ENCODE peak calls at places on chromosomes 2 and 18, in seven cellular contexts. T is lower lobe of right lung, B is body of pancreas, V is tibial nerve, O is heart left ventricle, K is coronary artery, N is A549. E is an unnamed sample.

GRCh38 chr2:147348886-147349285 is 495.9 kb upstream of the ACVR2A start:
- DNase-seq in T (no peak), B (no peak), V (no peak), O (no peak), K (no peak), N (no peak), E (no peak)

GRCh38 chr2:174001107-174001506 is 35.9 kb upstream of the SP3 start:
- DNase-seq in T (no peak), B (no peak), V (no peak), O (no peak), K (no peak), N (no peak), E (no peak)

GRCh38 chr18:52277785-52278184 is 62.2 kb upstream of the DCC start:
- DNase-seq in T (no peak), B (no peak), V (no peak), O (no peak), K (no peak), N (no peak), E (no peak)

GRCh38 chr2:163157891-163158511 is 319.4 kb upstream of the KCNH7 start:
- DNase-seq in T (no peak), B (no peak), V (no peak), O (no peak), K (no peak), N (no peak), E (no peak)

GRCh38 chr18:74468547-74469014 is 11.5 kb upstream of the DIPK1C start:
- DNase-seq in T (no peak), B (no peak), V (no peak), O (no peak), K (no peak), N (no peak), E (no peak)

GRCh38 chr18:79584491-79585394 is 94.9 kb upstream of the CTDP1 start:
- DNase-seq in T (peak), B (peak), V (peak), O (peak), K (peak), N (no peak), E (no peak)

GRCh38 chr2:195648780-195649179 is 8.2 kb upstream of the SLC39A10 start:
- DNase-seq in T (no peak), B (no peak), V (no peak), O (no peak), K (no peak), N (no peak), E (no peak)

GRCh38 chr2:31877008-31877407 is 133.8 kb downstream of the MEMO1 start:
- DNase-seq in T (no peak), B (no peak), V (no peak), O (no peak), K (no peak), N (no peak), E (no peak)

GRCh38 chr18:42807852-42808251 is 307.6 kb downstream of the RIT2 start:
- DNase-seq in T (no peak), B (no peak), V (no peak), O (no peak), K (no peak), N (no peak), E (no peak)

GRCh38 chr2:69997296-69998184 is 36.1 kb upstream of the ASPRV1 start:
- DNase-seq in T (peak), B (no peak), V (peak), O (no peak), K (no peak), N (peak), E (no peak)

GRCh38 chr2:36438454-36438977 is 82.9 kb downstream of the CRIM1 start:
- DNase-seq in T (no peak), B (no peak), V (no peak), O (no peak), K (no peak), N (peak), E (no peak)
- H3K27ac ChIP-seq in T (no peak), B (no peak), V (peak), O (peak), K (peak), N (peak), E (no peak)

DNA sequence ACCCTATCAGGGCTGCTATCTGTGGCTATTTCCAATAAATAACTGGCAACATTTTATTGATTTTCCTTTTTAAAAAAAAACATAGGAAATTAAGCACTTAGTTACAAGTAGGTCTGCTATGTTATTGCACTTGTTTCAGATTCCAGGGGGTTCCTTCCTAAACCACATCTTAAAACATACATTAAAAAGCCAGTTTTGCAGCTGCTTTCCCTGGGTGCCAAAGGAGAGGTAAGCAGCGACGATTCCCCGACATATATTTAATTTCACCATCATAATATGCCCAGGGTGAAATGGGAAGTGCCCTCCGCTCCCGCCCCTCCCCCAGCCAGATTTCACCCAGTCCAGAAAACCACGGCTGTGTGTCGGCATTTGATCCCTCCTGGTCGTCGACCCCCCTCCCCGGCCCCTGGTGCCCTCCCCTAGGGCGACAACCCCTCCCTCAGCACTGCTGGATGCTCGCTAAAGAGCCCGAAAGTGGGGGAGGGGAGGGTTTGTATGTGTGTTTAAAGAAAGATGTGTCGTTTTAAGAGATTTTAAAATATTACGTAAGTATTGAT is 3.1 kb upstream of the BCL11A start:
- DNase-seq in T (no peak), B (peak), V (no peak), O (no peak), K (no peak), N (no peak), E (no peak)
- H3K4me3 ChIP-seq in T (peak), B (no peak), V (peak), O (peak), K (peak), N (no peak), E (peak)

GRCh38 chr2:205352593-205352992 is 329.7 kb upstream of the NRP2 start:
- DNase-seq in T (no peak), B (no peak), V (no peak), O (no peak), K (no peak), N (no peak), E (no peak)

GRCh38 chr2:205361970-205362369 is 320.3 kb upstream of the NRP2 start:
- DNase-seq in T (no peak), B (no peak), V (no peak), O (no peak), K (no peak), N (no peak), E (no peak)

GRCh38 chr2:205357732-205358131 is 324.6 kb upstream of the NRP2 start:
- DNase-seq in T (no peak), B (no peak), V (no peak), O (no peak), K (no peak), N (no peak), E (no peak)

GRCh38 chr2:205361272-205361671 is 321.0 kb upstream of the NRP2 start:
- DNase-seq in T (no peak), B (no peak), V (no peak), O (no peak), K (no peak), N (no peak), E (no peak)

DNA sequence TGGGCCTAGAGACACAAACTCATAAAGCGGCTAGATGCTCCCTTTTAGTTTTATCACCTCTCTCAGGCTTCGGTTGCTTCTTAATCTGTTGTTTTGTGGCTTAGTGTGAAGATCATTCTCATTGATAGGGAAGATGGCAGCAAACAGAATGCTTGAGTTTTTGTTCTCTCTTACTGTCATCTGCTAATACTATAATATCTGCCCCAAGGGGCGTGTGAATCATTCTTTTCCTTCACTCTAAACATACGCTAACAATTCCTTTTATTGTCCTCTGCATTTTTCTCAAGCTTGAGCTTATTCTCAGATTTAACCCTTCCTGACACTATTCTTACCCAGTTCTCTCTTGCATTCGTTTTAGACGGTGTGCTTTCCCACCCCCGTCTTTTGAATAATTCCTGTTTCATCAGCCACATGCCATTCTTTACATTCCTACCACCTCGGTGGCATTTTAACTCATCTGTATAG is 323.9 kb upstream of the NRP2 start:
- DNase-seq in T (no peak), B (no peak), V (no peak), O (no peak), K (no peak), N (no peak), E (no peak)
- TF ChIP-seq CTCF in T (no peak), B (no peak), V (no peak), O (no peak), K (no peak), N (no peak), E (no peak)

GRCh38 chr2:45653125-45653524 is 1.6 kb downstream of the PRKCE start:
- DNase-seq in T (no peak), B (no peak), V (no peak), O (no peak), K (no peak), N (no peak), E (no peak)

GRCh38 chr2:45652090-45653050 is 895 bp downstream of the PRKCE start:
- DNase-seq in T (peak), B (peak), V (peak), O (peak), K (no peak), N (no peak), E (peak)

GRCh38 chr2:45649855-45650806 is 1.3 kb upstream of the PRKCE start:
- DNase-seq in T (peak), B (peak), V (peak), O (peak), K (peak), N (peak), E (peak)

GRCh38 chr2:45650851-45651414 is 542 bp upstream of the PRKCE start:
- DNase-seq in T (peak), B (peak), V (peak), O (peak), K (peak), N (peak), E (peak)

DNA sequence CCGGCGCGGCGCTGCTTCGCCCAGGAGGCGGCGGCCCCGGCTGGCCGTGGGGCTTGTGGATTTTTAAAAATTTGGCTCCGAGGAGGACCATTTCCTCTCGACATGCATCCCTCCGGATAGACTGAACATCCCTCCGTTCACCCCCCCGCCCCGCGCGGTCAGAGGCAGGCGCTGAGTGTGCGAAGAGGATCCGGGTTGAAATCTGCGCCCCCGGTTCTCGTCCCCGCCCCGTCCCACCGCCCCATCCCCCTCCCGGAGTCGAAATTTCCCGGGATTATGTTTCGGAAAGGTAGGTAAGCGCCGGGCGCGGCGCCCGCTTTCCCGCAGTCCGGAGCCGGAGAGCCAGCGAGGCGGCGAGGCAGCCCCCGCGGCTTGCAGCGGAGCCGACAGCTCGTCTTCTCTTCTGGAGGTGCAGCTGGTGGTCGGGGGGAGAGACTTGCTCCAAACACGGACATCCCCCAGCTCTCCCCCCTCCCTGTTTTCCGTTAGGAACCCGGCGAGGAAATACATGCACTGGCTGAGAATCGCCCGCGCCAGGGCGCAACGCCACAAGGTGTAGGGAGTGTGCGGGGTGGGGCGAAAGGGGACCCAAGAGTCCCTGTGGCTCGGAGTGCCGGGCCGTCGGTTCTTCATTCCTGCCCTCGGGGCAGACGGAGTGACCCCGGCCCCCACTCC is at the start of gene PRKCE:
- DNase-seq in T (peak), B (peak), V (peak), O (peak), K (peak), N (peak), E (no peak)
- H3K27ac ChIP-seq in T (peak), B (peak), V (peak), O (peak), K (peak), N (peak), E (peak)

GRCh38 chr2:42492691-42493467 is 903 bp downstream of the KCNG3 start:
- DNase-seq in T (peak), B (peak), V (no peak), O (no peak), K (no peak), N (no peak), E (no peak)

GRCh38 chr2:42493885-42494433 is at the start of gene KCNG3:
- DNase-seq in T (peak), B (peak), V (peak), O (peak), K (no peak), N (peak), E (peak)

GRCh38 chr2:42495234-42495581 is 1.4 kb upstream of the KCNG3 start:
- DNase-seq in T (no peak), B (no peak), V (no peak), O (no peak), K (no peak), N (no peak), E (no peak)

GRCh38 chr2:42494434-42495233 is 852 bp upstream of the KCNG3 start:
- DNase-seq in T (peak), B (peak), V (peak), O (peak), K (no peak), N (peak), E (peak)

GRCh38 chr2:42493468-42493884 is 306 bp downstream of the KCNG3 start:
- DNase-seq in T (no peak), B (peak), V (no peak), O (no peak), K (no peak), N (no peak), E (no peak)
- H3K4me3 ChIP-seq in T (peak), B (peak), V (peak), O (peak), K (peak), N (peak), E (peak)

GRCh38 chr18:26771524-26771923 is 94.0 kb downstream of the AQP4 start:
- DNase-seq in T (no peak), B (peak), V (no peak), O (no peak), K (no peak), N (no peak), E (no peak)
- TF ChIP-seq CTCF in T (peak), B (peak), V (peak), O (peak), K (no peak), N (peak), E (peak)

GRCh38 chr2:9993490-9994165 is 42.1 kb downstream of the GRHL1 start:
- DNase-seq in T (no peak), B (no peak), V (no peak), O (no peak), K (peak), N (no peak), E (no peak)
- H3K27ac ChIP-seq in T (peak), B (no peak), V (peak), O (peak), K (peak), N (no peak), E (no peak)

E was measured in dorsolateral prefrontal cortex.